ENCODE peak calls at places on chromosome 6, in four cellular contexts. One of them, this sample, is unnamed.

GRCh38 chr6:7976485-7977010 is 66.0 kb upstream of the TXNDC5 start:
- DNase-seq in A673: no peak
- DNase-seq in uterus: no peak
- DNase-seq in breast epithelium: no peak
- DNase-seq in this sample: no peak

GRCh38 chr6:136761227-136761922 is 30.9 kb downstream of the MAP3K5 start:
- DNase-seq in A673: peak
- DNase-seq in uterus: peak
- DNase-seq in breast epithelium: peak
- DNase-seq in this sample: no peak

GRCh38 chr6:132537145-132537544 is 932 bp upstream of the TAAR9 start:
- DNase-seq in A673: no peak
- DNase-seq in uterus: no peak
- DNase-seq in breast epithelium: no peak
- DNase-seq in this sample: no peak

GRCh38 chr6:155033021-155033801 is 38.1 kb downstream of the TIAM2 start:
- DNase-seq in A673: no peak
- DNase-seq in uterus: no peak
- DNase-seq in breast epithelium: no peak
- DNase-seq in this sample: no peak

GRCh38 chr6:52610745-52611355 is 34.0 kb upstream of the TRAM2 start:
- DNase-seq in A673: peak
- DNase-seq in uterus: no peak
- DNase-seq in breast epithelium: no peak
- DNase-seq in this sample: no peak

GRCh38 chr6:35583893-35584688 is 71.4 kb upstream of the TULP1 start:
- DNase-seq in A673: peak
- DNase-seq in uterus: peak
- DNase-seq in breast epithelium: peak
- DNase-seq in this sample: peak

GRCh38 chr6:132430110-132430509 is 28.8 kb upstream of the MOXD1 start:
- DNase-seq in A673: no peak
- DNase-seq in uterus: no peak
- DNase-seq in breast epithelium: no peak
- DNase-seq in this sample: no peak

GRCh38 chr6:129469070-129469662 is 240.8 kb downstream of the ARHGAP18 start:
- DNase-seq in A673: peak
- DNase-seq in uterus: no peak
- DNase-seq in breast epithelium: no peak
- DNase-seq in this sample: no peak

GRCh38 chr6:147203311-147204059 is 732 bp upstream of the STXBP5 start:
- DNase-seq in A673: peak
- DNase-seq in uterus: peak
- DNase-seq in breast epithelium: peak
- DNase-seq in this sample: peak

GRCh38 chr6:87444362-87444761 is 28.4 kb upstream of the SLC35A1 start:
- DNase-seq in A673: no peak
- DNase-seq in uterus: no peak
- DNase-seq in breast epithelium: no peak
- DNase-seq in this sample: no peak

GRCh38 chr6:35624341-35625070 is 64.2 kb downstream of the FKBP5 start:
- DNase-seq in A673: peak
- DNase-seq in uterus: no peak
- DNase-seq in breast epithelium: no peak
- DNase-seq in this sample: no peak

GRCh38 chr6:82954937-82955577 is 110.6 kb downstream of the UBE3D start:
- DNase-seq in A673: no peak
- DNase-seq in uterus: no peak
- DNase-seq in breast epithelium: no peak
- DNase-seq in this sample: no peak

GRCh38 chr6:1609662-1610496 is at the start of gene FOXC1:
- DNase-seq in A673: peak
- DNase-seq in uterus: peak
- DNase-seq in breast epithelium: peak
- DNase-seq in this sample: no peak

GRCh38 chr6:170085475-170086401 is 205.1 kb downstream of the DLL1 start:
- DNase-seq in A673: no peak
- DNase-seq in uterus: peak
- DNase-seq in breast epithelium: no peak
- DNase-seq in this sample: no peak

GRCh38 chr6:144931172-144932035 is 646.3 kb downstream of the UTRN start:
- DNase-seq in A673: peak
- DNase-seq in uterus: no peak
- DNase-seq in breast epithelium: peak
- DNase-seq in this sample: no peak

GRCh38 chr6:132133734-132134490 is 182.7 kb upstream of the CCN2 start:
- DNase-seq in A673: peak
- DNase-seq in uterus: no peak
- DNase-seq in breast epithelium: no peak
- DNase-seq in this sample: no peak

GRCh38 chr6:18595774-18596528 is 208.8 kb downstream of the RNF144B start:
- DNase-seq in A673: peak
- DNase-seq in uterus: peak
- DNase-seq in breast epithelium: peak
- DNase-seq in this sample: peak

GRCh38 chr6:141026504-141026903 is 1106.2 kb upstream of the GJE1 start:
- DNase-seq in A673: no peak
- DNase-seq in uterus: no peak
- DNase-seq in breast epithelium: no peak
- DNase-seq in this sample: no peak

GRCh38 chr6:37690964-37691735 is 6.5 kb downstream of the MDGA1 start:
- DNase-seq in A673: no peak
- DNase-seq in uterus: no peak
- DNase-seq in breast epithelium: no peak
- DNase-seq in this sample: no peak

GRCh38 chr6:30883476-30883742 is 910 bp upstream of the DDR1 start:
- DNase-seq in A673: no peak
- DNase-seq in uterus: no peak
- DNase-seq in breast epithelium: no peak
- DNase-seq in this sample: no peak
- H3K27ac ChIP-seq in A673: peak
- H3K27ac ChIP-seq in uterus: peak
- H3K27ac ChIP-seq in breast epithelium: peak
- H3K27ac ChIP-seq in this sample: peak

DNA sequence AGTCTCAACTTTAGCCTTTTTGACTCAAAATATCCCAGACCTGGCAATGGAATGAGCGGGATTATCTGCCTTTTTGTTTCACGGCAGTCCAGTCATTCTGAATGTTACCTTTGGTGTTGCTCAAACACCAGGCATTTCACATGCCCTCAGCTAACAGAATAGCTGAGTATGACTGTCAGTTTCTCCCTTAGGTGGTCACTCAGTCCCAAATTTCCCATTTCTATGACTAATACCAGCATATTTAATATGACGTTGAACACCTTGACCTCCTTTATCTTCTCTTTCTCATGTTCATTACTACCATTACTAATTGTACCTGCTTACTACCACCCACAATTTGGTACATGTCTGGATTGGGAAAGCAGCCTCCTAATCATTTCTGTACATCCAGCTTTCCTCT is 65.2 kb downstream of the EDN1 start:
- DNase-seq in A673: no peak
- DNase-seq in uterus: no peak
- DNase-seq in breast epithelium: no peak
- DNase-seq in this sample: no peak
- H3K27ac ChIP-seq in A673: no peak
- H3K27ac ChIP-seq in uterus: no peak
- H3K27ac ChIP-seq in breast epithelium: no peak
- H3K27ac ChIP-seq in this sample: no peak

GRCh38 chr6:150922137-150922536 is 56.6 kb downstream of the MTHFD1L start:
- DNase-seq in A673: no peak
- DNase-seq in uterus: no peak
- DNase-seq in breast epithelium: no peak
- DNase-seq in this sample: no peak
- H3K27ac ChIP-seq in A673: no peak
- H3K27ac ChIP-seq in uterus: no peak
- H3K27ac ChIP-seq in breast epithelium: no peak
- H3K27ac ChIP-seq in this sample: no peak

DNA sequence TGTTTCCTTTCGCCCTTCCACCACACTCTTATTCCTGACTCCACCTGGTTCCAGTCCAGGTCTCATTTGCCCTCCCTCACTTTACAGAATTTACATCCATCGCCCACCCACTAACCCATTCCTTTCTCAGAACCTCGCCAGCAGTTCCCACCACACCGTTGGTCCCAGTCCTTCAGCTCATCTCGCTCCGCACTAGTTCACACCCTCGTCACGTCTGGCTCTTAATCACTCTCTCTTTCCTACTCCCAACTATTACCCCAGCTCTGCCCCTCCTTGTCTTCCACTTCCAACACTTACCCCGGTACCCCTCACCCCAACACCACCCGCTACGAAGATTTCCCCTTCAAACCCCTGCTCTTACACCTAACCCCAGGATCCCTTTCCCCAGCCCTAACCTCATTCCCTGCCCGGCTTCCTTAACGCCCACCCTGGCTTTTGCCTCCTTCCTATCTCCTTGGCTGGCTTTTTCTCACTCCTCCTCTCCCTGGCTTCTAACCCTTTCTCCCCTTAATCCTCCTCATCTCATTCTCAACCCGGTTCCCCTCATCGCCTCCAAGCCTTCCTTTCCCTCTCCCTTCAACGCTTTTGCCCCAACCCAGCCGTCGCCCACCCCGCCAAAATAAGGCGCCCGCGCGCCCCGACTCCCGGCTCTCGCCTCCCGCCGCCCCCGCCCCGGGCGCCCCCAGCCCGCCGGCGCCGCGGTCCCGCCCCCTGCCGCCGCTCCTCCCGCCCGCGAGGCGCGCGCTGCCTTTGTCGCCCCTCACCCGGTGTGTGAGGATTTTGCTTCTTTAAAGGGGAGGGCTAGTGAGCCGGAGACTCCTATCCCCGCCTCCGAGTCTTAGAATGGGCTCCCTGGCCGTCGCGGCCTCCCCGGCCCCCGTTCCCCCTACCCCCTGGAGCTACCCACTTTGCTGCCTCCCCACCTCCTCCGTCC is 542 bp downstream of the USP49 start:
- DNase-seq in A673: peak
- DNase-seq in uterus: no peak
- DNase-seq in breast epithelium: no peak
- DNase-seq in this sample: no peak
- H3K27ac ChIP-seq in A673: peak
- H3K27ac ChIP-seq in uterus: peak
- H3K27ac ChIP-seq in breast epithelium: peak
- H3K27ac ChIP-seq in this sample: peak

DNA sequence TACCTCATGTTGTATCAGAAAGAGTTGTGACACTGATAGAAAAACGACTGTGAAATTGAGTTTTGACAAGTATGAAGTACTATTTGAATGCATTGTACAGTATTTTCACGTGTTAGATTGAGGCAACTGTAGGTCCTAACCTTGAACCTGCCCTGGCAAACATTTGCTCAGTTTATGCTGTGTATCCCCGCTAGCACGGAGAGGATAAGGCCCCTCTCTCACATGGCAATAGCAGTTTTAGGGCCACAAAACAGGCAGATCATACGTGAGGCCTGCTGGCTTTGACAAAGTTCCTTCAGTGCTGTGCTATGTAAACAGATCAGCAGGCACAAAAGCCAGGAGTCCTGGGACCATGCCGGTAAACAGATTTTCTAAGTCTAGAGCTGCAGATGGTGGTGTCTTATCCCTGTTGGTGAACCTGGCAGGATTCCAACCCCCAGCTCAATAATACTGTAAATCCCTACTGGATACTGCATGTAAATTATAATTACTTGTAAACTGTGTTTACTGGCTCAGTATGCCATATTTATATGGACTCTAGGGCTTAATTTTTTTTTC is 23.8 kb upstream of the FAM217A start:
- DNase-seq in A673: no peak
- DNase-seq in uterus: no peak
- DNase-seq in breast epithelium: no peak
- DNase-seq in this sample: no peak
- H3K27ac ChIP-seq in A673: no peak
- H3K27ac ChIP-seq in uterus: no peak
- H3K27ac ChIP-seq in breast epithelium: no peak
- H3K27ac ChIP-seq in this sample: no peak

GRCh38 chr6:98836025-98836961 is 1.9 kb downstream of the POU3F2 start:
- DNase-seq in A673: peak
- DNase-seq in uterus: no peak
- DNase-seq in breast epithelium: no peak
- DNase-seq in this sample: no peak
- H3K27ac ChIP-seq in A673: peak
- H3K27ac ChIP-seq in uterus: no peak
- H3K27ac ChIP-seq in breast epithelium: no peak
- H3K27ac ChIP-seq in this sample: peak

GRCh38 chr6:157079277-157079676 is 244.0 kb downstream of the TMEM242 start:
- DNase-seq in A673: no peak
- DNase-seq in uterus: no peak
- DNase-seq in breast epithelium: no peak
- DNase-seq in this sample: no peak
- H3K27ac ChIP-seq in A673: no peak
- H3K27ac ChIP-seq in uterus: no peak
- H3K27ac ChIP-seq in breast epithelium: no peak
- H3K27ac ChIP-seq in this sample: no peak

GRCh38 chr6:41775293-41775882 is 4.3 kb downstream of the FRS3 start:
- DNase-seq in A673: no peak
- DNase-seq in uterus: no peak
- DNase-seq in breast epithelium: no peak
- DNase-seq in this sample: no peak
- H3K27ac ChIP-seq in A673: no peak
- H3K27ac ChIP-seq in uterus: no peak
- H3K27ac ChIP-seq in breast epithelium: no peak
- H3K27ac ChIP-seq in this sample: no peak

This sample was measured in substantia nigra.